ENCODE peak calls at places on chromosome 2, in nine cellular contexts. Y is NB4, M is IMR-90, T is tibial nerve, F is breast epithelium, N is endothelial cell of umbilical vein, H is uterus, V is ovary, J is A549. X is an unnamed sample.

GRCh38 chr2:217396165-217396564 is 536.3 kb upstream of the TNP1 start:
- DNase-seq in Y (no peak), M (peak), T (no peak), F (no peak), N (no peak), H (no peak), V (no peak), J (no peak), X (no peak)

GRCh38 chr2:238640486-238640885 is 207.4 kb upstream of the TWIST2 start:
- DNase-seq in Y (no peak), M (no peak), T (no peak), F (no peak), N (no peak), H (no peak), V (no peak), J (no peak), X (no peak)

GRCh38 chr2:53442783-53443182 is 324.8 kb upstream of the CHAC2 start:
- DNase-seq in Y (no peak), M (no peak), T (no peak), F (no peak), N (no peak), H (no peak), V (no peak), J (no peak), X (no peak)

GRCh38 chr2:215531284-215531683 is 95.4 kb upstream of the FN1 start:
- DNase-seq in Y (no peak), M (peak), T (no peak), F (no peak), N (peak), H (no peak), V (no peak), J (no peak), X (no peak)

GRCh38 chr2:138086556-138086955 is 122.3 kb downstream of the HNMT start:
- DNase-seq in Y (no peak), M (peak), T (no peak), F (no peak), N (no peak), H (no peak), V (no peak), J (no peak), X (no peak)

GRCh38 chr2:223526106-223526505 is 76.1 kb downstream of the SCG2 start:
- DNase-seq in Y (no peak), M (no peak), T (no peak), F (no peak), N (no peak), H (no peak), V (no peak), J (no peak), X (no peak)

GRCh38 chr2:176934869-176935415 is 277.7 kb upstream of the HNRNPA3 start:
- DNase-seq in Y (no peak), M (no peak), T (no peak), F (no peak), N (no peak), H (peak), V (no peak), J (no peak), X (no peak)

GRCh38 chr2:203672856-203673255 is 33.6 kb upstream of the CD28 start:
- DNase-seq in Y (no peak), M (no peak), T (no peak), F (no peak), N (peak), H (no peak), V (no peak), J (no peak), X (no peak)

GRCh38 chr2:2715036-2715818 is 384.2 kb upstream of the MYT1L start:
- DNase-seq in Y (no peak), M (no peak), T (no peak), F (no peak), N (no peak), H (no peak), V (no peak), J (no peak), X (no peak)

GRCh38 chr2:168773719-168774521 is 28.5 kb upstream of the NOSTRIN start:
- DNase-seq in Y (peak), M (peak), T (no peak), F (no peak), N (peak), H (peak), V (peak), J (peak), X (no peak)

GRCh38 chr2:61176755-61177726 is 15.1 kb downstream of the C2orf74 start:
- DNase-seq in Y (peak), M (peak), T (peak), F (peak), N (peak), H (peak), V (peak), J (peak), X (peak)
- TF ChIP-seq POLR2A in Y (peak), M (peak), T (peak), F (peak), N (peak), H (peak), V (peak), J (peak), X (peak)

GRCh38 chr2:95121495-95122196 is at the start of gene MRPS5:
- DNase-seq in Y (peak), M (peak), T (peak), F (peak), N (peak), H (peak), V (peak), J (peak), X (peak)
- TF ChIP-seq POLR2A in Y (peak), M (peak), T (peak), F (no peak), N (peak), H (peak), V (peak), J (peak), X (peak)

GRCh38 chr2:74424995-74425406 is 3.5 kb downstream of the WDR54 start:
- DNase-seq in Y (no peak), M (no peak), T (no peak), F (no peak), N (no peak), H (no peak), V (no peak), J (no peak), X (no peak)

GRCh38 chr2:74424139-74424992 is 2.8 kb downstream of the WDR54 start:
- DNase-seq in Y (no peak), M (no peak), T (no peak), F (no peak), N (no peak), H (peak), V (no peak), J (no peak), X (no peak)

GRCh38 chr2:74427551-74427950 is 6.0 kb downstream of the WDR54 start:
- DNase-seq in Y (no peak), M (peak), T (no peak), F (no peak), N (no peak), H (no peak), V (no peak), J (no peak), X (no peak)

GRCh38 chr2:74426181-74426758 is 4.7 kb downstream of the WDR54 start:
- DNase-seq in Y (no peak), M (no peak), T (no peak), F (no peak), N (no peak), H (peak), V (no peak), J (no peak), X (no peak)

DNA sequence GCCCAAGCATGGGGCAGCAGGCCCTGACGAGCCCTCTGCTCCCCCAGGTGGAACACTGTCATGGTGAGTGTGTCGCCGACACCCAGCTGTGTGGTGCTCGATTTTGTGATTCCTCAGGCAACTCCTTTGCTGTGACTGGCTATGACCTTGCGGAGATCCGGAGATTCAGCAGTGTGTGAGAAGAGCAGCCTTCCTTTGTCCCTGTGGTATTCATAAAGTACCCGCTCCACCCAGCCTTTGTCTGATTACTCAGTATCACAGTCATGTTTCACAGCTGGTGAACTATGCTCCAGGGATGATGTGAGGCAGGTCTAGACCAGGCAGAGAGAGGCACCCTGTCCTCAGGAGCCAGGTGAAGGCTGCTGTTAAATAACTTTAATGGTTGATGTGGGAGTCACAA is 4.0 kb downstream of the WDR54 start:
- DNase-seq in Y (no peak), M (no peak), T (no peak), F (no peak), N (no peak), H (peak), V (no peak), J (no peak), X (peak)
- TF ChIP-seq POLR2A in Y (no peak), M (no peak), T (no peak), F (no peak), N (no peak), H (no peak), V (no peak), J (no peak), X (no peak)

DNA sequence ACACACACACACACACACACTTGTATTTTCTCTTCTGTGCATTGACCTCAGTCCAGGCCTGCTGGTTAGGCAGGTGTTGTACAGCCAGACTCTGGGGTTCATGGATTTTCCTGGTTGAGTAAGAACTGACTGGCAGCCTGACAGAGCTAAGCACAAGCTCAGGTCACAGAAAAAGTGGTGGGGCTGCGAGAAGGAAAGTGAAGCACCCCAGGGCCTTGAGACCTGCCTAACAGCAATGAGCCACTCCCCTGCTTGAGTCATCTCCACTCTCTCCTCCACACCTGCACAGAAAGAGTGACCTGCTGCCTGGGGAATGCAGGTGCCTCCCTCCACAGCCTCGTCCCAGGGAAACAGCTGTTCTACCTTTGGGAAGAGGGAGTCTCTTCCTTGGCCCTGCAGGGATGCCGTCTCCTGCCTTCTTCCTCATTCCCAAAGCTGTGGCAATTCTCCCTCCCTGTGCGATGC is 91.4 kb upstream of the LGALSL start:
- DNase-seq in Y (no peak), M (no peak), T (no peak), F (no peak), N (no peak), H (no peak), V (no peak), J (no peak), X (no peak)
- TF ChIP-seq POLR2A in Y (no peak), M (no peak), T (no peak), F (no peak), N (no peak), H (no peak), V (no peak), J (no peak), X (no peak)

DNA sequence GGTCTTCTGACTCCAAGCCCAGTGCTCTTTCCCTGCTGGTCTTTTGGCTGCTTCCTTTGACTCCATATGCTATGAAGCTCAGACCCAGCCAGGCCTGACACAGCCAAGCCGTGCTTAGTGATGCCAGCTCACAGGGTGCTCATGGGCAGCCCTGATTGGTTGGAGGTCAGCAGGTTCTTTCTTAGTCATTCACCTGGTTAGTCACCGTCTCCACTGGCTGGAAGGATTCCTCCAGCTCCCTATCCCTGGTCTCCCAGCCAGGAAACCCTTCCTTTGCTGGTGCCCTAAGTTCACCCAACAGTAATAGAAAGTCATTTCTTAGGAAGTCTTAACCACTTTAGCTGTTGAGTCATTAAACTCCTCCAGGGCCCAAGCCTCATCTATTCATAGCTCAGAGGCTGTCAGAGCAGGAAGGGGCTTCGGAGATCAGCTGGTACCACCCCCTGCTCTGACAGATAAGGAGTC is 3.9 kb downstream of the KCNK3 start:
- DNase-seq in Y (no peak), M (peak), T (no peak), F (no peak), N (peak), H (no peak), V (no peak), J (peak), X (peak)
- TF ChIP-seq POLR2A in Y (no peak), M (no peak), T (no peak), F (no peak), N (no peak), H (no peak), V (no peak), J (no peak), X (no peak)

GRCh38 chr2:8802741-8803140 is 34.7 kb downstream of the KIDINS220 start:
- DNase-seq in Y (no peak), M (no peak), T (no peak), F (no peak), N (no peak), H (no peak), V (no peak), J (no peak), X (no peak)
- TF ChIP-seq POLR2A in Y (no peak), M (no peak), T (no peak), F (no peak), N (no peak), H (no peak), V (no peak), J (no peak), X (no peak)

GRCh38 chr2:62176771-62177170 is 19.1 kb upstream of the B3GNT2 start:
- DNase-seq in Y (peak), M (no peak), T (no peak), F (no peak), N (no peak), H (no peak), V (no peak), J (no peak), X (no peak)
- TF ChIP-seq POLR2A in Y (no peak), M (no peak), T (no peak), F (no peak), N (no peak), H (no peak), V (no peak), J (no peak), X (no peak)

GRCh38 chr2:229852565-229852964 is 69.2 kb downstream of the TRIP12 start:
- DNase-seq in Y (peak), M (peak), T (no peak), F (no peak), N (peak), H (no peak), V (no peak), J (no peak), X (no peak)
- TF ChIP-seq POLR2A in Y (no peak), M (no peak), T (no peak), F (no peak), N (peak), H (no peak), V (no peak), J (no peak), X (no peak)

X was measured in H54.